ENCODE peak calls at places on chromosomes 4 and X, in six cellular contexts. N is IMR-90; R is stomach; J is CD4-positive, CD25-positive, alpha-beta regulatory T cell; Z is psoas muscle; Q is testis. T is an unnamed sample. For H3K4me1, the result is how much of the 10 kb centered on the place peaks cover.

GRCh38 chrX:50381729-50382415 is 88.8 kb downstream of the DGKK start:
- DNase-seq in N (no peak), J (no peak), Q (no peak), R (no peak), Z (no peak), T (no peak)

GRCh38 chrX:81377329-81377728 is 175.4 kb downstream of the SH3BGRL start:
- DNase-seq in Z (no peak), N (peak), J (peak), Q (no peak), R (no peak), T (no peak)

GRCh38 chrX:102832661-102833060 is 104.4 kb upstream of the RAB40AL start:
- DNase-seq in R (no peak), Z (no peak), N (peak), Q (no peak), J (no peak), T (no peak)

GRCh38 chrX:973010-973409 is 239.4 kb downstream of the CRLF2 start:
- DNase-seq in Z (no peak), N (no peak), J (no peak), Q (no peak), R (no peak), T (no peak)

GRCh38 chr4:1890979-1891378 is 19.8 kb downstream of the NSD2 start:
- DNase-seq in J (no peak), Q (no peak), R (no peak), Z (no peak), N (no peak), T (no peak)

GRCh38 chr4:57504139-57504538 is 394.0 kb upstream of the IGFBP7 start:
- DNase-seq in R (no peak), Z (no peak), Q (no peak), J (no peak), N (no peak), T (no peak)

GRCh38 chr4:79445371-79445781 is 37.3 kb upstream of the GK2 start:
- DNase-seq in R (no peak), N (no peak), J (no peak), Q (peak), Z (no peak), T (no peak)

GRCh38 chr4:168421671-168422070 is 58.6 kb downstream of the DDX60L start:
- DNase-seq in Z (no peak), R (peak), J (peak), N (peak), Q (no peak), T (no peak)

GRCh38 chr4:5010984-5011383 is 8.3 kb downstream of the CYTL1 start:
- DNase-seq in Z (no peak), N (no peak), Q (no peak), J (no peak), R (no peak), T (no peak)

GRCh38 chr4:57442834-57443291 is 332.7 kb upstream of the IGFBP7 start:
- DNase-seq in Z (no peak), Q (peak), R (peak), J (no peak), N (peak), T (no peak)

GRCh38 chrX:41722816-41723215 is 1.2 kb upstream of the GPR82 start:
- DNase-seq in Q (no peak), Z (no peak), R (no peak), N (peak), J (no peak), T (no peak)

GRCh38 chrX:50903387-50904027 is 7.0 kb upstream of the BMP15 start:
- DNase-seq in Z (no peak), R (no peak), J (peak), Q (peak), N (peak), T (no peak)

GRCh38 chr4:186936496-186937375 is 213.1 kb upstream of the FAT1 start:
- DNase-seq in J (no peak), R (no peak), Q (no peak), N (peak), Z (no peak), T (no peak)

GRCh38 chrX:153882086-153882498 is 3.9 kb downstream of the L1CAM start:
- DNase-seq in N (peak), R (no peak), Z (no peak), Q (no peak), J (no peak), T (no peak)

GRCh38 chr4:124262211-124263179 is 450.0 kb downstream of the ANKRD50 start:
- DNase-seq in J (peak), N (peak), Z (no peak), Q (peak), R (peak), T (peak)

GRCh38 chr4:188299161-188299560 is 159.9 kb downstream of the TRIML1 start:
- DNase-seq in R (no peak), N (peak), J (no peak), Q (no peak), Z (no peak), T (no peak)

GRCh38 chr4:93409035-93409434 is 419.5 kb upstream of the ATOH1 start:
- DNase-seq in Q (no peak), Z (no peak), R (no peak), J (no peak), N (no peak), T (no peak)

GRCh38 chrX:68498508-68499379 is at the start of gene YIPF6:
- DNase-seq in Q (peak), Z (peak), N (peak), J (peak), R (peak), T (peak)

GRCh38 chrX:118261136-118261535 is 84.8 kb upstream of the WDR44 start:
- DNase-seq in Z (no peak), Q (no peak), R (no peak), J (no peak), N (no peak), T (no peak)

GRCh38 chrX:118254611-118255010 is 91.3 kb upstream of the WDR44 start:
- DNase-seq in R (peak), N (peak), Z (no peak), J (peak), Q (peak), T (no peak)

GRCh38 chrX:9646471-9647038 is 119.1 kb downstream of the GPR143 start:
- DNase-seq in R (no peak), N (peak), Q (peak), Z (no peak), J (no peak), T (no peak)

GRCh38 chr4:186826866-186827541 is 103.3 kb upstream of the FAT1 start:
- DNase-seq in J (no peak), Z (no peak), N (peak), Q (no peak), R (no peak), T (no peak)

DNA sequence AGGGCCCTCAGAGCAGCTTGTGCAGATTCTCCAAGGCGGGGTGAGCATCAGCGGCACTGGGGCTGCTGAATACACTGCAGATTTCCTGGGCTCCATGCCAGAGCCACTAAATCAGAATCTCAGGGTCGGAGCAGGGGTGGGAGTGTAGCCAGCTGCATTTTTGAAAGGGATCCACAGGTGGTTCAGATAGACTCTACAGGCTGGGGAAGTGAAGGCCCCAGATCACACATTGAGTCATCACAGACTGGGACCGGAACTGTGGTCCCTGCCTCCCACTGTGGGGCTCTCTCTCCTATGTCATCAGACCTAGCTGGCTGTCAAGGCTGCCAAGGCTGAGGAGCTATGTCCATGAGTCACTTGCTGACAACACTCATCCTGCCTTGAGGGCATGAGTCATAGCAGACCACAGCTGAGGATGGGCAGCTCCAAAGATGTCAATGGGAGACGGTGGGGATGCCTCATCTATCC is 162.3 kb upstream of the MAMLD1 start:
- DNase-seq in J (peak), Z (peak), Q (peak), R (no peak), N (peak), T (no peak)
- H3K27ac ChIP-seq in J (no peak), Z (peak), Q (no peak), R (no peak), N (peak), T (no peak)

GRCh38 chrX:129798456-129798855 is 18.7 kb downstream of the SASH3 start:
- DNase-seq in J (no peak), R (no peak), Q (no peak), N (no peak), Z (no peak), T (no peak)
- H3K4me3 ChIP-seq in J (no peak), R (no peak), Q (no peak), N (no peak), Z (no peak), T (no peak)

GRCh38 chr4:94534401-94535312 is 82.9 kb downstream of the PDLIM5 start:
- DNase-seq in Q (no peak), Z (no peak), J (no peak), R (no peak), N (no peak), T (no peak)

GRCh38 chr4:94528792-94529451 is 77.2 kb downstream of the PDLIM5 start:
- DNase-seq in J (no peak), Z (no peak), Q (no peak), N (no peak), R (no peak), T (no peak)

GRCh38 chr4:94530073-94530472 is 78.3 kb downstream of the PDLIM5 start:
- DNase-seq in N (no peak), R (no peak), J (no peak), Z (no peak), Q (no peak), T (no peak)

GRCh38 chr4:94533405-94534223 is 81.9 kb downstream of the PDLIM5 start:
- DNase-seq in Q (no peak), N (no peak), Z (no peak), R (no peak), J (no peak), T (no peak)

DNA sequence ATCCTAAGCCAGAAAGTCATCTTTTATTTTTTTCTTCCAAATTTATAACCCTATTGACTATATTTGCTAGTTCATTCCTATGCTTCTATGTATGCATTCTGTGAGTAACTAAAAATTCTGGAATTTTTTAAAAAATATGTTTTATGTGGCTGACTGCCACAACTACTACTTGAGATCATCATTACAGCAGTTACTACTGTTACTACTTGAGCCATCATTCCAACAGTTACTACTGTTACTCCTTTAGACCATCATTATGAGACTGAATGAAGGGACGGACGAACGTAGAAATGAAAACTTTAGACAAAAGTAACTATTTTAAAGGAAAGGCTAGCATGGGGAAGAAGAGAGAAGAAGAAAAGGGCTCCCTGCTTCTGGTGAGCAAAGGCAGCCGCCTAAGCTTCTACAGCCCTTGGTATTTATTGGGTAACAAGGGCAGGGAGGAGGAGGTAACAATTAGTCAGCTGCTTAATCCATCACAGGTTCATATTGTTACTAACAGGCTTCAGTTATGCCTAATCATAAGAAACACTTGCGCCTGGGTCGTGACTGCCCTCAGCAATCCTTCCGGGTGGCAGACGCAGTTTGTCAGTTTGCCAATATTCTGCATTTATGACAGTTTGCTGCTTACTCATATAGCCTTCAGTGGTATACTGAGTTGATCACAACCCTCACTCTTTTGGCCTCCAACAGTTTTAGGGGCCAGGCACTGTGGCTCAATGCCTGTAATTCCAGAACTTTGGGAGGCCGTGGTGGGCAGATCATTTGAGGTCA is 80.5 kb downstream of the PDLIM5 start:
- DNase-seq in R (no peak), J (no peak), Z (peak), N (peak), Q (no peak), T (no peak)
- H3K4me1 ChIP-seq in R (half or more), J (under half), Z (half or more), N (under half), Q (under half), T (under half)

GRCh38 chr4:106314960-106315359 is 1.0 kb downstream of the TBCK start:
- DNase-seq in N (no peak), R (no peak), Q (no peak), Z (no peak), J (no peak), T (no peak)
- H3K27ac ChIP-seq in N (no peak), R (no peak), Q (peak), Z (no peak), J (peak), T (peak)

GRCh38 chr4:118193421-118193820 is 159.1 kb downstream of the NDST3 start:
- DNase-seq in N (no peak), Q (no peak), R (no peak), J (no peak), Z (no peak), T (no peak)
- H3K4me3 ChIP-seq in N (no peak), Q (no peak), R (no peak), J (no peak), Z (no peak), T (no peak)

GRCh38 chr4:26746742-26747351 is 113.8 kb upstream of the STIM2 start:
- DNase-seq in J (peak), Q (no peak), Z (no peak), N (no peak), R (no peak), T (no peak)
- H3K4me1 ChIP-seq in J (under half), Q (under half), Z (under half), N (under half), R (under half), T (under half)

GRCh38 chr4:105092356-105092755 is 54.3 kb upstream of the TET2 start:
- DNase-seq in R (no peak), N (peak), Q (no peak), J (no peak), Z (no peak), T (no peak)

GRCh38 chr4:105092768-105093167 is 53.9 kb upstream of the TET2 start:
- DNase-seq in N (peak), J (no peak), R (no peak), Z (no peak), Q (no peak), T (no peak)

GRCh38 chr4:105093975-105094374 is 52.7 kb upstream of the TET2 start:
- DNase-seq in J (no peak), Q (no peak), N (peak), R (no peak), Z (no peak), T (no peak)

DNA sequence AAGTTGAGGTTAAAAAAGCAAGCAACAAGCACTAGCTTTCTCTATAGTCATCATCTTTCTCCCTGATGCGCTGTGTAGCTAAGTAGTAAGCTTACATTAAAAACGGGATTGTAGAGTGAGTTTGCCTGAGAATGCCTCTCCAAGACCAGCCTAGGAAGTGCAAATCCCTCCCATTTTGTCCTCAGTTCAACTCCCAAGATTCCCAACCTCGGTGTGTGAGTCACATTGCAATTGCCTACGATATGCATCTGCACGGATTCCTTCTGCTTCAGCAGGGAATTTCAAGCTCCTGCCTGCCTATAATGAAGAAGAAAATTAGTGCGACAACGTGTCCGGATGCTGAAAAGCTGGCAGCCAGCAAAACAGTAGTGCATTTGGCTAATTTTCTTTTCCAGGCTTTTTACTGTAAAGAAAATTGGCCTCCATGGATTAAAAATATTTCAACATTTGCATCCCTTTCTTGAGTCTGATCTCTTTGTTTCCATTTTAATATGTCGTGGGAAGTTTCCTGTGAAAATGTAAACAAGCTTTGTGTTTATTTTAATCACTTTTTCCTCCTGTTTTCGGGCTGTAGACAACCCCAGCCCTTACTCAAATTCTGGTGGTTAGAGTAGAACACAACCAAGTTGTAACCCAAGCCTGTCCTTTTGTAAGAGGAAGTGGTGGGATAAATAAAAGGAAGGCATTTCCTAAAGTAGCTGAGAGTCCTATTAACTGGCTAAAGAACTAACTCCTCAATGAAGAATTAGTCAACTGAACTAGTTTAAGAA is 58.4 kb upstream of the TET2 start:
- DNase-seq in N (peak), Q (no peak), R (no peak), Z (no peak), J (no peak), T (no peak)
- H3K27ac ChIP-seq in N (peak), Q (no peak), R (no peak), Z (no peak), J (no peak), T (no peak)

DNA sequence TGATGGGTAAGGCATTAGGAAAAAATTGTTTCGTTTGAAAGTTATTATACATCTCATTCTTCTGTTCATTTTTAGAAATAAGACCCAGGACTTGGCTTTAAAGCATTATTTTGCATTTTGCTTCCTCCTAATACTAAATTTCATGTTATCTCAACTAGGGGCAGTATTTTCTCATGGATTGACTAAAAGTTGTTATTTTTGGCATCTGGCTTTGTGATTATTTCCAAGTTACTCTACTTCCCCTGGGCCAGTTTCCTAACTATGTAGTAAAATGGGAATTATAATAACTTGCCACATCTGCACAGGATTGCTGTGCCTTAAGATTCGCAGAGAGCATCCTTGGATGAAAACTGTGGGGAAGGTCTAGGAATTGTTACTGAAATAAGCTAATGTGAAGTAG is 3.0 kb downstream of the RBPJ start:
- DNase-seq in R (no peak), J (no peak), Q (no peak), Z (no peak), N (peak), T (no peak)
- H3K4me3 ChIP-seq in R (no peak), J (peak), Q (no peak), Z (peak), N (no peak), T (no peak)

DNA sequence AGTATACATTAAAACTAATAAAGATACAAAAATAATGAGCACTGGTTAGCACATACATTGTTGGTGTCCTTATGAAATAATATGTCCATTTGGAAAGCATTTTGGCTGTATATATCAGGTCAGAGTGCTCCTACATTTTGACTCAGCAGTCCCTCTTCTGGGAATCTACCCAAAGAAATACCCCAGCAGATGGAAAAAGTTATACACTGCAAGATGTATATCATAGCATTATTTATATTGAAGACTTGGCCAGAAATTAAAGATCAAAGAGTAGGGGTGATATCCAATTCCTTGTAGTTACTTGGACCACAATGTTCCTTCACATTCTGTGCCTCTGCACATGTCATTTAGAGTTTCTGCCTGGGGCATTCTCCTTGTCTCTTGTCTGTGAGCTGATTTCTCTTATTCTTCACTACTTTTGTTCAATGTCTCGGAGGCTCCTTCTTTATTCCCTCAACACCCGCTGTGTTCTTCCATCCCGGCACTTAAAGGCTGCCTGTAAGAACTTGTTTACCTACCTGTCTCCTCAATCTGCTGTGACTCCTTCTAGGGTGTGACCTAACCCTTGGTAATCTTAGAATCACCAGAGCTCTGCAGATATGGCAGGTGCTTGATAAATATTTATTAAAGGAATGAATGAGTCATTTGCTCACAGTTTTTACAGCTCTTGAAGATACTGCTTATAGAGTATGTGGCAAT is 3.1 kb upstream of the TSPAN5 start:
- DNase-seq in R (no peak), Q (no peak), J (no peak), Z (no peak), N (peak), T (no peak)
- H3K4me1 ChIP-seq in R (under half), Q (under half), J (half or more), Z (under half), N (under half), T (half or more)

DNA sequence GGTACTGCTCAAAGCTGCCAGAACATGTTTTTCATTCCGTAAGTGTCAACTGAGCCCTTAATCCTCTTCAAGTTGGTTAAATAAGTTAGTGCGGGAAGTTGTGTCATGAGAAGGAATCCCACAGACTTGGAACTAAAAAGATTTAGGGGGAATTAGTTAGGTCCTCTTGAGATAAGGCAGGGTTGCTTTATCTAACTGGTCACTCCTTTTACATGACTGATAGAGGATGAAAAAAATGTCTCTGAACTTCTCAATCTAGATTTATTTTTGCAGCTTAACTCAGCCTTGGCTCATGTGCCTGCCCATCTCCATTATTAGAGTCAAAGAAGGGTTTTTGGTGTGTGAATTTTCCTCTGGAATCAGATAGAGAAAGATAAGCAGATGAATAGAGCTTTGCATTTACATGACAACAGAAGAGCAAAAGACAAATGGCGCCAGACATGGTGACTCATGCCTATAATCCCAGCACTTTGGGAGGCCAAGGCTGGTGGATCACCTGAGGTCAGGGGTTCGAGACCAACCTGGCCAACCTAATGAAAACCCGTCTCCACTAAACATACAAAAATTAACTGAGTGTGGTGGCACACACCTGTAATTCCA is 882.9 kb downstream of the RPA4 start:
- DNase-seq in Q (no peak), N (no peak), R (no peak), Z (no peak), J (no peak), T (no peak)
- H3K27ac ChIP-seq in Q (no peak), N (no peak), R (no peak), Z (no peak), J (no peak), T (no peak)

T was measured in CD8-positive, alpha-beta T cell.